ENCODE peak calls at places on chromosome 19, in ten cellular contexts. G, H, D, A, K, M, F, Y, B and J are unnamed samples. For H3K4me1, the result is how much of the 10 kb centered on the place peaks cover.

GRCh38 chr19:7799640-7800355 is 30.2 kb upstream of the EVI5L start:
- DNase-seq in H (no peak), A (peak), D (peak), Y (peak), B (peak), G (peak), K (peak), F (peak), M (peak), J (peak)

GRCh38 chr19:42540071-42540553 is 11.8 kb upstream of the CEACAM1 start:
- DNase-seq in H (no peak), A (no peak), K (no peak), D (no peak), Y (no peak), M (no peak), B (no peak), G (peak), F (peak), J (no peak)

GRCh38 chr19:48724796-48725753 is 5.5 kb upstream of the MAMSTR start:
- DNase-seq in M (peak), B (no peak), K (peak), D (no peak), Y (peak), G (peak), F (peak), A (peak), H (no peak), J (peak)

GRCh38 chr19:10776900-10777650 is 58.9 kb downstream of the TMED1 start:
- DNase-seq in Y (peak), A (no peak), D (no peak), K (no peak), M (no peak), G (no peak), F (no peak), B (no peak), H (no peak), J (no peak)

GRCh38 chr19:56404705-56405056 is 549 bp downstream of the ZNF583 start:
- DNase-seq in B (no peak), Y (no peak), K (no peak), D (no peak), G (no peak), A (no peak), F (no peak), H (no peak), M (no peak), J (no peak)

GRCh38 chr19:12092065-12092867 is 27.7 kb downstream of the ZNF844 start:
- DNase-seq in G (peak), Y (peak), A (no peak), B (no peak), F (peak), D (peak), H (peak), K (peak), M (peak), J (peak)

GRCh38 chr19:38913958-38914357 is 2.0 kb upstream of the CCER2 start:
- DNase-seq in F (no peak), Y (no peak), G (no peak), M (no peak), B (no peak), D (no peak), A (no peak), H (no peak), K (no peak), J (no peak)

GRCh38 chr19:51354742-51355148 is 11.4 kb downstream of the ETFB start:
- DNase-seq in F (peak), D (no peak), K (no peak), G (peak), B (no peak), Y (no peak), H (no peak), A (no peak), M (no peak), J (no peak)

GRCh38 chr19:34253711-34254551 is 423 bp upstream of the GARRE1 start:
- DNase-seq in G (peak), H (peak), B (no peak), M (peak), Y (peak), K (peak), D (peak), A (no peak), F (peak), J (no peak)

GRCh38 chr19:6059996-6060599 is 50.2 kb downstream of the RFX2 start:
- DNase-seq in A (no peak), H (no peak), B (no peak), K (no peak), Y (peak), G (no peak), D (no peak), M (no peak), F (no peak), J (no peak)
- H3K4me1 ChIP-seq in A (half or more), H (half or more), B (under half), K (half or more), Y (half or more), G (under half), D (under half), M (half or more), F (under half), J (half or more)

DNA sequence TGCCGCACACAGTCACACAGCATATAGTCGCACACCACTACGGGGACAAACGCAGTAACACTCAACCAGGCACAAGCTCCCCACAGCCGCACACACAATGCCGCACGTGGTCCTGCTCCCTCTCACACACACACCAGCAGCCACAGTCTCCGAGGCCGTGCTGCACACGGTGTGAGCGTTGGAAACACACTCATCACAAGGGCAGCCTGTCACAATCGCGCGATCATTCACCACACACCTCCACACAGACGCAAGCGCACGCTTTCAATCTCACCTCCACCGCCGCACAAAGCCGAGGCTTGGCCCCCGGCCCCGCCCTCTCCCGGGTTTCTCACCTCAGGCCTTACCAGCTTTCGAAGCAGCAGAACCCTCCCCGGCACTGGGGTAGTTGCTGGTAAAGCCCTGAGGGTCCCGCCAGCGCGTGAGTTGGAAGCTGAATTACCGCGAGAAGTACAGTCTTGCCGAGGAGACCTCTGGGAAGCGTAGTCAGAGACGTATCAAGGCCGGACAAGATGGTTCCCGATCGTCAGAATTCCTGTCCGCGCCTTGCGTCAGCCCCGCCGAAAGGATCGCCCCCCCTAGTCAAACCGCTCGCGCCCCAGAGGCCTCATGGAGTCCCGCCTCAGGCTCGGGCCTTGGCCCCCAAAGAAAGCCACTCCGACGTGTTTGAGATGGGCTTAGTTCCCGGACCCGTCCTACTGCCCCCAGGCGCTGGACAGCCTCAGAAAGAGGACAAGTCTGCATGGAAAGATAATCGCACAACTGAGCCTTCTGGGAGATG is at the start of gene ZNF566:
- DNase-seq in D (peak), B (peak), A (peak), K (peak), Y (peak), G (peak), F (peak), M (peak), H (peak), J (peak)
- H3K4me1 ChIP-seq in D (under half), B (under half), A (under half), K (under half), Y (under half), G (under half), F (under half), M (under half), H (under half), J (under half)

GRCh38 chr19:8815780-8816179 is 16.3 kb downstream of the ZNF558 start:
- DNase-seq in G (no peak), A (no peak), M (no peak), D (no peak), H (no peak), B (no peak), F (no peak), Y (no peak), K (no peak), J (no peak)
- H3K4me1 ChIP-seq in G (under half), A (under half), M (under half), D (under half), H (under half), B (under half), F (under half), Y (under half), K (under half), J (under half)

GRCh38 chr19:54608205-54608604 is 14.8 kb downstream of the LILRA1 start:
- DNase-seq in A (no peak), F (no peak), B (no peak), Y (no peak), K (no peak), G (no peak), H (no peak), D (no peak), M (no peak), J (no peak)

GRCh38 chr19:54607782-54608150 is 14.3 kb downstream of the LILRA1 start:
- DNase-seq in G (no peak), F (no peak), M (no peak), D (no peak), A (no peak), B (no peak), K (no peak), Y (no peak), H (no peak), J (no peak)

GRCh38 chr19:54606891-54607781 is 13.7 kb downstream of the LILRA1 start:
- DNase-seq in D (no peak), F (no peak), B (no peak), M (no peak), K (no peak), A (no peak), H (no peak), G (no peak), Y (no peak), J (no peak)

GRCh38 chr19:54608792-54609191 is 15.4 kb downstream of the LILRA1 start:
- DNase-seq in H (no peak), A (no peak), Y (no peak), G (no peak), K (no peak), M (no peak), F (no peak), B (no peak), D (no peak), J (no peak)

GRCh38 chr19:54606230-54606629 is 12.8 kb downstream of the LILRA1 start:
- DNase-seq in F (no peak), G (no peak), B (no peak), H (no peak), Y (no peak), K (no peak), D (no peak), M (no peak), A (no peak), J (no peak)
- H3K4me1 ChIP-seq in F (under half), G (under half), B (under half), H (under half), Y (under half), K (under half), D (under half), M (under half), A (under half), J (under half)

DNA sequence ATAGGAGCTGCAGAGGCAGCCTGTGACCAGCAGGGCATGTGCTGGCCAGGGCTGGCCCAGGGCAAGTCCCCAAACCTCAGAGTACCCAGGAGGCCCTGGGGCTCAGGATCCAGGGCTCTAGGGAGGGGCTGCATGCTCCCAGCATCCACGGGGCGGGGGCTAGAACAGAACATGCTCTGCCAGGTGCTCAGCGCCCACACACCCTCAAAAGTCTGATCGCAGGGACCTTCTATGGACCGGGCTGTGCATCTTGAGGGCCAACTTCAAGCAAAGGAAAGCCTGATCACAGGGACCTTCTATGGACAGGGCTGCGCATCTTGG is 33.5 kb downstream of the ELL start:
- DNase-seq in Y (no peak), G (no peak), B (no peak), A (peak), H (no peak), F (no peak), K (no peak), M (no peak), D (no peak), J (no peak)
- H3K4me1 ChIP-seq in Y (under half), G (under half), B (under half), A (under half), H (half or more), F (under half), K (half or more), M (half or more), D (under half), J (under half)